ENCODE peak calls at places on chromosomes 5 and 9, in ten cellular contexts. One of them, this sample, is unnamed.
A peak's percentile ranks its signal among the peaks of the same experiment; 100 is the strongest.

GRCh38 chr5:65762234-65762633 is 40.2 kb downstream of the NLN start:
- DNase-seq in hypothalamus: no peak
- DNase-seq in GM18507: no peak
- DNase-seq in midbrain: no peak
- DNase-seq in NCI-H1092 treated with DMSO at 0.1 percent for 48 hours: no peak
- DNase-seq in kidney tubule cell: no peak
- DNase-seq in kidney epithelial cell: no peak
- DNase-seq in cardiac septum: no peak
- DNase-seq in mesenteric fat pad: no peak
- DNase-seq in stimulated activated CD4-positive, alpha-beta T cell treated with anti-CD3 and anti-CD28 coated beads, Interleukin-15, amount 100 ng/mL, for 1 hour: no peak
- DNase-seq in this sample: no peak

GRCh38 chr5:79858097-79858723 is 132.9 kb downstream of the MTX3 start:
- DNase-seq in hypothalamus: peak; percentile 12
- DNase-seq in GM18507: peak; percentile 32
- DNase-seq in midbrain: peak; percentile 84
- DNase-seq in NCI-H1092 treated with DMSO at 0.1 percent for 48 hours: peak; percentile 12
- DNase-seq in kidney tubule cell: peak; percentile 70
- DNase-seq in kidney epithelial cell: peak; percentile 32
- DNase-seq in cardiac septum: peak; percentile 79
- DNase-seq in mesenteric fat pad: no peak
- DNase-seq in stimulated activated CD4-positive, alpha-beta T cell treated with anti-CD3 and anti-CD28 coated beads, Interleukin-15, amount 100 ng/mL, for 1 hour: peak; percentile 48
- DNase-seq in this sample: peak; percentile 81

GRCh38 chr9:136572003-136572595 is 26.3 kb upstream of the NOTCH1 start:
- DNase-seq in hypothalamus: no peak
- DNase-seq in GM18507: no peak
- DNase-seq in midbrain: no peak
- DNase-seq in NCI-H1092 treated with DMSO at 0.1 percent for 48 hours: no peak
- DNase-seq in kidney tubule cell: peak; percentile 95
- DNase-seq in kidney epithelial cell: peak; percentile 88
- DNase-seq in cardiac septum: peak; percentile 86
- DNase-seq in mesenteric fat pad: no peak
- DNase-seq in stimulated activated CD4-positive, alpha-beta T cell treated with anti-CD3 and anti-CD28 coated beads, Interleukin-15, amount 100 ng/mL, for 1 hour: no peak
- DNase-seq in this sample: no peak

GRCh38 chr5:172911628-172911880 is 47.7 kb upstream of the RPL26L1 start:
- DNase-seq in hypothalamus: no peak
- DNase-seq in GM18507: no peak
- DNase-seq in midbrain: no peak
- DNase-seq in NCI-H1092 treated with DMSO at 0.1 percent for 48 hours: no peak
- DNase-seq in kidney tubule cell: no peak
- DNase-seq in kidney epithelial cell: no peak
- DNase-seq in cardiac septum: no peak
- DNase-seq in mesenteric fat pad: no peak
- DNase-seq in stimulated activated CD4-positive, alpha-beta T cell treated with anti-CD3 and anti-CD28 coated beads, Interleukin-15, amount 100 ng/mL, for 1 hour: no peak
- DNase-seq in this sample: no peak

GRCh38 chr5:171568389-171568788 is 148.9 kb downstream of the FGF18 start:
- DNase-seq in hypothalamus: no peak
- DNase-seq in GM18507: no peak
- DNase-seq in midbrain: no peak
- DNase-seq in NCI-H1092 treated with DMSO at 0.1 percent for 48 hours: no peak
- DNase-seq in kidney tubule cell: no peak
- DNase-seq in kidney epithelial cell: no peak
- DNase-seq in cardiac septum: no peak
- DNase-seq in mesenteric fat pad: no peak
- DNase-seq in stimulated activated CD4-positive, alpha-beta T cell treated with anti-CD3 and anti-CD28 coated beads, Interleukin-15, amount 100 ng/mL, for 1 hour: no peak
- DNase-seq in this sample: no peak

GRCh38 chr9:130117816-130118632 is 54.2 kb upstream of the NCS1 start:
- DNase-seq in hypothalamus: no peak
- DNase-seq in GM18507: no peak
- DNase-seq in midbrain: no peak
- DNase-seq in NCI-H1092 treated with DMSO at 0.1 percent for 48 hours: no peak
- DNase-seq in kidney tubule cell: peak; percentile 91
- DNase-seq in kidney epithelial cell: no peak
- DNase-seq in cardiac septum: no peak
- DNase-seq in mesenteric fat pad: no peak
- DNase-seq in stimulated activated CD4-positive, alpha-beta T cell treated with anti-CD3 and anti-CD28 coated beads, Interleukin-15, amount 100 ng/mL, for 1 hour: no peak
- DNase-seq in this sample: no peak

GRCh38 chr9:68894502-68894901 is 119.4 kb downstream of the PRKACG start:
- DNase-seq in hypothalamus: no peak
- DNase-seq in GM18507: no peak
- DNase-seq in midbrain: no peak
- DNase-seq in NCI-H1092 treated with DMSO at 0.1 percent for 48 hours: no peak
- DNase-seq in kidney tubule cell: no peak
- DNase-seq in kidney epithelial cell: no peak
- DNase-seq in cardiac septum: no peak
- DNase-seq in mesenteric fat pad: no peak
- DNase-seq in stimulated activated CD4-positive, alpha-beta T cell treated with anti-CD3 and anti-CD28 coated beads, Interleukin-15, amount 100 ng/mL, for 1 hour: no peak
- DNase-seq in this sample: no peak

GRCh38 chr5:85017271-85017670 is 632.6 kb upstream of the EDIL3 start:
- DNase-seq in hypothalamus: no peak
- DNase-seq in GM18507: no peak
- DNase-seq in midbrain: no peak
- DNase-seq in NCI-H1092 treated with DMSO at 0.1 percent for 48 hours: no peak
- DNase-seq in kidney tubule cell: no peak
- DNase-seq in kidney epithelial cell: no peak
- DNase-seq in cardiac septum: no peak
- DNase-seq in mesenteric fat pad: no peak
- DNase-seq in stimulated activated CD4-positive, alpha-beta T cell treated with anti-CD3 and anti-CD28 coated beads, Interleukin-15, amount 100 ng/mL, for 1 hour: no peak
- DNase-seq in this sample: no peak

GRCh38 chr9:34343090-34343489 is 13.7 kb downstream of the NUDT2 start:
- DNase-seq in hypothalamus: no peak
- DNase-seq in GM18507: no peak
- DNase-seq in midbrain: peak; percentile 77
- DNase-seq in NCI-H1092 treated with DMSO at 0.1 percent for 48 hours: no peak
- DNase-seq in kidney tubule cell: no peak
- DNase-seq in kidney epithelial cell: no peak
- DNase-seq in cardiac septum: no peak
- DNase-seq in mesenteric fat pad: no peak
- DNase-seq in stimulated activated CD4-positive, alpha-beta T cell treated with anti-CD3 and anti-CD28 coated beads, Interleukin-15, amount 100 ng/mL, for 1 hour: no peak
- DNase-seq in this sample: no peak

GRCh38 chr5:57036621-57037160 is 84.8 kb upstream of the MIER3 start:
- DNase-seq in hypothalamus: no peak
- DNase-seq in GM18507: no peak
- DNase-seq in midbrain: no peak
- DNase-seq in NCI-H1092 treated with DMSO at 0.1 percent for 48 hours: no peak
- DNase-seq in kidney tubule cell: peak; percentile 63
- DNase-seq in kidney epithelial cell: no peak
- DNase-seq in cardiac septum: no peak
- DNase-seq in mesenteric fat pad: no peak
- DNase-seq in stimulated activated CD4-positive, alpha-beta T cell treated with anti-CD3 and anti-CD28 coated beads, Interleukin-15, amount 100 ng/mL, for 1 hour: no peak
- DNase-seq in this sample: no peak

GRCh38 chr9:108861464-108861863 is 602 bp upstream of the ACTL7A start:
- DNase-seq in hypothalamus: no peak
- DNase-seq in GM18507: no peak
- DNase-seq in midbrain: no peak
- DNase-seq in NCI-H1092 treated with DMSO at 0.1 percent for 48 hours: no peak
- DNase-seq in kidney tubule cell: no peak
- DNase-seq in kidney epithelial cell: no peak
- DNase-seq in cardiac septum: no peak
- DNase-seq in mesenteric fat pad: no peak
- DNase-seq in stimulated activated CD4-positive, alpha-beta T cell treated with anti-CD3 and anti-CD28 coated beads, Interleukin-15, amount 100 ng/mL, for 1 hour: no peak
- DNase-seq in this sample: no peak

GRCh38 chr9:69759478-69760277 is at the start of gene PTAR1:
- DNase-seq in hypothalamus: peak; percentile 60
- DNase-seq in GM18507: peak; percentile 53
- DNase-seq in midbrain: peak; percentile 91
- DNase-seq in NCI-H1092 treated with DMSO at 0.1 percent for 48 hours: peak; percentile 92
- DNase-seq in kidney tubule cell: peak; percentile 93
- DNase-seq in kidney epithelial cell: peak; percentile 61
- DNase-seq in cardiac septum: peak; percentile 96
- DNase-seq in mesenteric fat pad: peak; percentile 97
- DNase-seq in stimulated activated CD4-positive, alpha-beta T cell treated with anti-CD3 and anti-CD28 coated beads, Interleukin-15, amount 100 ng/mL, for 1 hour: peak; percentile 76
- DNase-seq in this sample: peak; percentile 92

GRCh38 chr9:129084087-129084486 is 3.2 kb downstream of the DOLPP1 start:
- DNase-seq in hypothalamus: no peak
- DNase-seq in GM18507: no peak
- DNase-seq in midbrain: no peak
- DNase-seq in NCI-H1092 treated with DMSO at 0.1 percent for 48 hours: no peak
- DNase-seq in kidney tubule cell: no peak
- DNase-seq in kidney epithelial cell: no peak
- DNase-seq in cardiac septum: no peak
- DNase-seq in mesenteric fat pad: no peak
- DNase-seq in stimulated activated CD4-positive, alpha-beta T cell treated with anti-CD3 and anti-CD28 coated beads, Interleukin-15, amount 100 ng/mL, for 1 hour: no peak
- DNase-seq in this sample: no peak

GRCh38 chr9:33151007-33151557 is 16.1 kb downstream of the B4GALT1 start:
- DNase-seq in hypothalamus: no peak
- DNase-seq in GM18507: no peak
- DNase-seq in midbrain: no peak
- DNase-seq in NCI-H1092 treated with DMSO at 0.1 percent for 48 hours: peak; percentile 54
- DNase-seq in kidney tubule cell: peak; percentile 94
- DNase-seq in kidney epithelial cell: no peak
- DNase-seq in cardiac septum: no peak
- DNase-seq in mesenteric fat pad: peak; percentile 80
- DNase-seq in stimulated activated CD4-positive, alpha-beta T cell treated with anti-CD3 and anti-CD28 coated beads, Interleukin-15, amount 100 ng/mL, for 1 hour: no peak
- DNase-seq in this sample: peak; percentile 55

GRCh38 chr5:111574316-111574715 is 62.0 kb upstream of the STARD4 start:
- DNase-seq in hypothalamus: no peak
- DNase-seq in GM18507: no peak
- DNase-seq in midbrain: no peak
- DNase-seq in NCI-H1092 treated with DMSO at 0.1 percent for 48 hours: no peak
- DNase-seq in kidney tubule cell: peak; percentile 49
- DNase-seq in kidney epithelial cell: no peak
- DNase-seq in cardiac septum: no peak
- DNase-seq in mesenteric fat pad: no peak
- DNase-seq in stimulated activated CD4-positive, alpha-beta T cell treated with anti-CD3 and anti-CD28 coated beads, Interleukin-15, amount 100 ng/mL, for 1 hour: no peak
- DNase-seq in this sample: no peak

GRCh38 chr9:120360046-120360445 is 219.9 kb downstream of the CDK5RAP2 start:
- DNase-seq in hypothalamus: no peak
- DNase-seq in GM18507: no peak
- DNase-seq in midbrain: no peak
- DNase-seq in NCI-H1092 treated with DMSO at 0.1 percent for 48 hours: no peak
- DNase-seq in kidney tubule cell: no peak
- DNase-seq in kidney epithelial cell: no peak
- DNase-seq in cardiac septum: no peak
- DNase-seq in mesenteric fat pad: peak; percentile 12
- DNase-seq in stimulated activated CD4-positive, alpha-beta T cell treated with anti-CD3 and anti-CD28 coated beads, Interleukin-15, amount 100 ng/mL, for 1 hour: no peak
- DNase-seq in this sample: peak; percentile 16

GRCh38 chr5:53819482-53819881 is 259.0 kb downstream of the NDUFS4 start:
- DNase-seq in hypothalamus: no peak
- DNase-seq in GM18507: no peak
- DNase-seq in midbrain: no peak
- DNase-seq in NCI-H1092 treated with DMSO at 0.1 percent for 48 hours: no peak
- DNase-seq in kidney tubule cell: no peak
- DNase-seq in kidney epithelial cell: no peak
- DNase-seq in cardiac septum: no peak
- DNase-seq in mesenteric fat pad: no peak
- DNase-seq in stimulated activated CD4-positive, alpha-beta T cell treated with anti-CD3 and anti-CD28 coated beads, Interleukin-15, amount 100 ng/mL, for 1 hour: no peak
- DNase-seq in this sample: peak; percentile 2

GRCh38 chr5:179818746-179819295 is 1.9 kb upstream of the SQSTM1 start:
- DNase-seq in hypothalamus: peak; percentile 87
- DNase-seq in GM18507: peak; percentile 81
- DNase-seq in midbrain: peak; percentile 94
- DNase-seq in NCI-H1092 treated with DMSO at 0.1 percent for 48 hours: peak; percentile 37
- DNase-seq in kidney tubule cell: peak; percentile 98
- DNase-seq in kidney epithelial cell: peak; percentile 82
- DNase-seq in cardiac septum: peak; percentile 97
- DNase-seq in mesenteric fat pad: peak; percentile 98
- DNase-seq in stimulated activated CD4-positive, alpha-beta T cell treated with anti-CD3 and anti-CD28 coated beads, Interleukin-15, amount 100 ng/mL, for 1 hour: peak; percentile 72
- DNase-seq in this sample: peak; percentile 94

GRCh38 chr9:99491408-99492259 is 269.6 kb downstream of the SEC61B start:
- DNase-seq in hypothalamus: no peak
- DNase-seq in GM18507: no peak
- DNase-seq in midbrain: no peak
- DNase-seq in NCI-H1092 treated with DMSO at 0.1 percent for 48 hours: no peak
- DNase-seq in kidney tubule cell: no peak
- DNase-seq in kidney epithelial cell: no peak
- DNase-seq in cardiac septum: no peak
- DNase-seq in mesenteric fat pad: no peak
- DNase-seq in stimulated activated CD4-positive, alpha-beta T cell treated with anti-CD3 and anti-CD28 coated beads, Interleukin-15, amount 100 ng/mL, for 1 hour: no peak
- DNase-seq in this sample: no peak

GRCh38 chr5:68265347-68265746 is 49.8 kb downstream of the PIK3R1 start:
- DNase-seq in hypothalamus: no peak
- DNase-seq in GM18507: no peak
- DNase-seq in midbrain: no peak
- DNase-seq in NCI-H1092 treated with DMSO at 0.1 percent for 48 hours: no peak
- DNase-seq in kidney tubule cell: no peak
- DNase-seq in kidney epithelial cell: no peak
- DNase-seq in cardiac septum: peak; percentile 72
- DNase-seq in mesenteric fat pad: no peak
- DNase-seq in stimulated activated CD4-positive, alpha-beta T cell treated with anti-CD3 and anti-CD28 coated beads, Interleukin-15, amount 100 ng/mL, for 1 hour: no peak
- DNase-seq in this sample: no peak

GRCh38 chr9:76985581-76985980 is 33.9 kb upstream of the FOXB2 start:
- DNase-seq in hypothalamus: no peak
- DNase-seq in GM18507: no peak
- DNase-seq in midbrain: no peak
- DNase-seq in NCI-H1092 treated with DMSO at 0.1 percent for 48 hours: no peak
- DNase-seq in kidney tubule cell: no peak
- DNase-seq in kidney epithelial cell: no peak
- DNase-seq in cardiac septum: no peak
- DNase-seq in mesenteric fat pad: no peak
- DNase-seq in stimulated activated CD4-positive, alpha-beta T cell treated with anti-CD3 and anti-CD28 coated beads, Interleukin-15, amount 100 ng/mL, for 1 hour: no peak
- DNase-seq in this sample: no peak

GRCh38 chr9:69945671-69946141 is 97.9 kb upstream of the MAMDC2 start:
- DNase-seq in hypothalamus: no peak
- DNase-seq in GM18507: no peak
- DNase-seq in midbrain: no peak
- DNase-seq in NCI-H1092 treated with DMSO at 0.1 percent for 48 hours: no peak
- DNase-seq in kidney tubule cell: peak; percentile 46
- DNase-seq in kidney epithelial cell: no peak
- DNase-seq in cardiac septum: no peak
- DNase-seq in mesenteric fat pad: no peak
- DNase-seq in stimulated activated CD4-positive, alpha-beta T cell treated with anti-CD3 and anti-CD28 coated beads, Interleukin-15, amount 100 ng/mL, for 1 hour: no peak
- DNase-seq in this sample: no peak

GRCh38 chr5:145859897-145860296 is 12.9 kb downstream of the GRXCR2 start:
- DNase-seq in hypothalamus: no peak
- DNase-seq in GM18507: no peak
- DNase-seq in midbrain: no peak
- DNase-seq in NCI-H1092 treated with DMSO at 0.1 percent for 48 hours: no peak
- DNase-seq in kidney tubule cell: no peak
- DNase-seq in kidney epithelial cell: no peak
- DNase-seq in cardiac septum: no peak
- DNase-seq in mesenteric fat pad: no peak
- DNase-seq in stimulated activated CD4-positive, alpha-beta T cell treated with anti-CD3 and anti-CD28 coated beads, Interleukin-15, amount 100 ng/mL, for 1 hour: no peak
- DNase-seq in this sample: peak; percentile 25

GRCh38 chr9:131738838-131739191 is 1.1 kb downstream of the RAPGEF1 start:
- DNase-seq in hypothalamus: no peak
- DNase-seq in GM18507: no peak
- DNase-seq in midbrain: no peak
- DNase-seq in NCI-H1092 treated with DMSO at 0.1 percent for 48 hours: peak; percentile 26
- DNase-seq in kidney tubule cell: peak; percentile 57
- DNase-seq in kidney epithelial cell: no peak
- DNase-seq in cardiac septum: no peak
- DNase-seq in mesenteric fat pad: no peak
- DNase-seq in stimulated activated CD4-positive, alpha-beta T cell treated with anti-CD3 and anti-CD28 coated beads, Interleukin-15, amount 100 ng/mL, for 1 hour: no peak
- DNase-seq in this sample: peak; percentile 67

GRCh38 chr5:94640176-94640575 is 21.7 kb downstream of the SLF1 start:
- DNase-seq in hypothalamus: no peak
- DNase-seq in GM18507: no peak
- DNase-seq in midbrain: no peak
- DNase-seq in NCI-H1092 treated with DMSO at 0.1 percent for 48 hours: no peak
- DNase-seq in kidney tubule cell: no peak
- DNase-seq in kidney epithelial cell: no peak
- DNase-seq in cardiac septum: no peak
- DNase-seq in mesenteric fat pad: no peak
- DNase-seq in stimulated activated CD4-positive, alpha-beta T cell treated with anti-CD3 and anti-CD28 coated beads, Interleukin-15, amount 100 ng/mL, for 1 hour: no peak
- DNase-seq in this sample: no peak

GRCh38 chr9:68832853-68833518 is 127.9 kb downstream of the PIP5K1B start:
- DNase-seq in hypothalamus: no peak
- DNase-seq in GM18507: no peak
- DNase-seq in midbrain: no peak
- DNase-seq in NCI-H1092 treated with DMSO at 0.1 percent for 48 hours: no peak
- DNase-seq in kidney tubule cell: no peak
- DNase-seq in kidney epithelial cell: no peak
- DNase-seq in cardiac septum: no peak
- DNase-seq in mesenteric fat pad: no peak
- DNase-seq in stimulated activated CD4-positive, alpha-beta T cell treated with anti-CD3 and anti-CD28 coated beads, Interleukin-15, amount 100 ng/mL, for 1 hour: no peak
- DNase-seq in this sample: no peak

GRCh38 chr9:125463926-125464325 is 202.3 kb downstream of the GAPVD1 start:
- DNase-seq in hypothalamus: no peak
- DNase-seq in GM18507: no peak
- DNase-seq in midbrain: no peak
- DNase-seq in NCI-H1092 treated with DMSO at 0.1 percent for 48 hours: no peak
- DNase-seq in kidney tubule cell: no peak
- DNase-seq in kidney epithelial cell: no peak
- DNase-seq in cardiac septum: no peak
- DNase-seq in mesenteric fat pad: no peak
- DNase-seq in stimulated activated CD4-positive, alpha-beta T cell treated with anti-CD3 and anti-CD28 coated beads, Interleukin-15, amount 100 ng/mL, for 1 hour: no peak
- DNase-seq in this sample: no peak